ENCODE peak calls at places on chromosomes 3 and 15, in six cellular contexts. P is PC-3; R is small intestine; H is GM23338; F is naive thymus-derived CD4-positive, alpha-beta T cell; U is upper lobe of left lung. D is an unnamed sample.

GRCh38 chr3:52154135-52155094 is at the start of gene POC1A:
- DNase-seq in P (peak), R (peak), H (peak), F (peak), U (peak), D (peak)

GRCh38 chr3:39148116-39149058 is 5.0 kb downstream of the CSRNP1 start:
- DNase-seq in P (no peak), R (no peak), H (no peak), F (peak), U (no peak), D (no peak)

GRCh38 chr15:42136513-42136912 is 19.9 kb downstream of the PLA2G4F start:
- DNase-seq in P (peak), R (no peak), H (no peak), F (no peak), U (no peak), D (no peak)

GRCh38 chr15:74505837-74506514 is 35.0 kb upstream of the ARID3B start:
- DNase-seq in P (peak), R (no peak), H (no peak), F (no peak), U (no peak), D (no peak)

GRCh38 chr3:52777959-52778805 is 783 bp downstream of the ITIH1 start:
- DNase-seq in P (no peak), R (no peak), H (no peak), F (peak), U (no peak), D (no peak)

GRCh38 chr3:123546133-123546755 is 38.6 kb downstream of the HACD2 start:
- DNase-seq in P (peak), R (no peak), H (no peak), F (no peak), U (no peak), D (peak)

GRCh38 chr3:184472723-184473419 is 88.7 kb upstream of the EPHB3 start:
- DNase-seq in P (no peak), R (no peak), H (no peak), F (no peak), U (no peak), D (no peak)

GRCh38 chr15:53665930-53666329 is 93.5 kb downstream of the WDR72 start:
- DNase-seq in P (peak), R (peak), H (no peak), F (no peak), U (no peak), D (no peak)

GRCh38 chr3:188396251-188396650 is 242.3 kb downstream of the LPP start:
- DNase-seq in P (no peak), R (no peak), H (no peak), F (no peak), U (no peak), D (no peak)

GRCh38 chr15:91357527-91357926 is 257.5 kb downstream of the SV2B start:
- DNase-seq in P (no peak), R (no peak), H (no peak), F (no peak), U (no peak), D (no peak)

GRCh38 chr3:31008986-31009385 is 114.5 kb upstream of the GADL1 start:
- DNase-seq in P (peak), R (no peak), H (peak), F (no peak), U (no peak), D (no peak)

GRCh38 chr15:70526221-70526973 is 237.0 kb downstream of the UACA start:
- DNase-seq in P (peak), R (peak), H (no peak), F (no peak), U (no peak), D (peak)

GRCh38 chr3:42984701-42985100 is 5.6 kb downstream of the GASK1A start:
- DNase-seq in P (no peak), R (no peak), H (no peak), F (no peak), U (no peak), D (no peak)

GRCh38 chr15:29920515-29920914 is 98.2 kb upstream of the TJP1 start:
- DNase-seq in P (peak), R (peak), H (peak), F (no peak), U (no peak), D (no peak)

GRCh38 chr3:61669676-61670299 is 108.4 kb downstream of the PTPRG start:
- DNase-seq in P (no peak), R (peak), H (no peak), F (no peak), U (no peak), D (no peak)

GRCh38 chr3:125375950-125376679 is 990 bp upstream of the ZNF148 start:
- DNase-seq in P (peak), R (no peak), H (no peak), F (no peak), U (no peak), D (peak)

GRCh38 chr15:43493687-43494472 is 924 bp upstream of the TP53BP1 start:
- DNase-seq in P (no peak), R (no peak), H (no peak), F (no peak), U (no peak), D (no peak)

GRCh38 chr15:75091814-75092213 is 68.4 kb downstream of the PPCDC start:
- DNase-seq in P (no peak), R (no peak), H (no peak), F (no peak), U (no peak), D (no peak)

GRCh38 chr3:67593761-67594234 is 60.6 kb downstream of the SUCLG2 start:
- DNase-seq in P (peak), R (no peak), H (peak), F (no peak), U (no peak), D (no peak)

GRCh38 chr15:38533926-38534325 is 30.7 kb downstream of the RASGRP1 start:
- DNase-seq in P (no peak), R (no peak), H (no peak), F (no peak), U (no peak), D (no peak)

GRCh38 chr15:62497356-62497755 is 332.3 kb upstream of the C2CD4B start:
- DNase-seq in P (no peak), R (no peak), H (no peak), F (no peak), U (no peak), D (no peak)

GRCh38 chr3:196942226-196942914 is at the start of gene NCBP2:
- DNase-seq in P (peak), R (peak), H (peak), F (peak), U (peak), D (peak)

GRCh38 chr3:153138267-153139210 is 23.5 kb upstream of the RAP2B start:
- DNase-seq in P (peak), R (peak), H (peak), F (peak), U (no peak), D (peak)

GRCh38 chr15:96058103-96058851 is 272.2 kb upstream of the NR2F2 start:
- DNase-seq in P (no peak), R (no peak), H (no peak), F (no peak), U (no peak), D (no peak)

GRCh38 chr3:16174389-16174788 is at the start of gene GALNT15:
- DNase-seq in P (no peak), R (no peak), H (no peak), F (no peak), U (peak), D (no peak)

GRCh38 chr3:69212411-69213160 is 90.2 kb upstream of the LMOD3 start:
- DNase-seq in P (peak), R (peak), H (no peak), F (no peak), U (no peak), D (peak)

GRCh38 chr3:12288466-12289129 is at the start of gene PPARG:
- DNase-seq in P (peak), R (peak), H (peak), F (peak), U (peak), D (no peak)

GRCh38 chr3:53257465-53257864 is 1.6 kb upstream of the TKT start:
- DNase-seq in P (no peak), R (no peak), H (no peak), F (no peak), U (no peak), D (no peak)

GRCh38 chr3:188060436-188060835 is 93.5 kb upstream of the LPP start:
- DNase-seq in P (no peak), R (no peak), H (no peak), F (no peak), U (no peak), D (no peak)

GRCh38 chr15:94984886-94985285 is 753.5 kb downstream of the MCTP2 start:
- DNase-seq in P (no peak), R (no peak), H (no peak), F (no peak), U (no peak), D (no peak)

GRCh38 chr3:63274359-63274758 is 3.7 kb upstream of the SYNPR start:
- DNase-seq in P (no peak), R (no peak), H (no peak), F (no peak), U (no peak), D (no peak)

GRCh38 chr3:161744366-161744765 is 247.8 kb downstream of the OTOL1 start:
- DNase-seq in P (no peak), R (no peak), H (no peak), F (no peak), U (no peak), D (no peak)

GRCh38 chr3:46576386-46576785 is 10.3 kb upstream of the LRRC2 start:
- DNase-seq in P (no peak), R (no peak), H (no peak), F (no peak), U (no peak), D (no peak)

GRCh38 chr3:46576899-46577298 is 10.8 kb upstream of the LRRC2 start:
- DNase-seq in P (no peak), R (peak), H (peak), F (no peak), U (peak), D (no peak)

GRCh38 chr3:46574263-46574662 is 8.2 kb upstream of the LRRC2 start:
- DNase-seq in P (no peak), R (no peak), H (peak), F (no peak), U (no peak), D (no peak)

GRCh38 chr3:46574881-46575576 is 8.9 kb upstream of the LRRC2 start:
- DNase-seq in P (no peak), R (no peak), H (peak), F (no peak), U (no peak), D (no peak)

GRCh38 chr3:46575577-46576222 is 9.6 kb upstream of the LRRC2 start:
- DNase-seq in P (no peak), R (no peak), H (peak), F (no peak), U (no peak), D (no peak)
- H3K4me3 ChIP-seq in P (no peak), R (no peak), H (peak), F (no peak), U (no peak), D (no peak)

GRCh38 chr3:115161866-115162265 is 14.8 kb upstream of the ZBTB20 start:
- DNase-seq in P (no peak), R (no peak), H (no peak), F (no peak), U (no peak), D (no peak)

GRCh38 chr3:115165266-115165665 is 18.2 kb upstream of the ZBTB20 start:
- DNase-seq in P (no peak), R (peak), H (no peak), F (no peak), U (no peak), D (no peak)

GRCh38 chr3:115156255-115156654 is 9.2 kb upstream of the ZBTB20 start:
- DNase-seq in P (peak), R (no peak), H (peak), F (no peak), U (no peak), D (no peak)

GRCh38 chr3:115164374-115165221 is 17.5 kb upstream of the ZBTB20 start:
- DNase-seq in P (no peak), R (peak), H (no peak), F (no peak), U (no peak), D (no peak)

DNA sequence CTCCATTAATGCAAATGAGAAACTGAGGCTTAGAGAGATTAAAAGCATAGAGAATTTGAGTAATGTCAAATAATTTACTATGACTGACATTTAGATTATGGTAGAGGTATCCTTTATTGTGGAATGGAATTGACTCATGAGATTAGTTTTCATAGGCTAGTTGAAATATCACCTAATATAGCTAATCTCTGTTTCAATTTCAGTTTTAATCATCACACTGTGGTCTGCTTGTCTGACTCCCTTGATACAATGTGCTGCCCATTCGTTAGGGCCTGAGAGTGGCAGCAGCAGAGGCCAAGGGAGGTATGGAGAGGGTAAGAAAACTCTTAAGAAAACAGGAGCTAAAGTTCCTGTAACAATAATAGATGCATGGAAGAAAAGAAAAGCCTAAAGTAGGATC is 13.2 kb upstream of the ZBTB20 start:
- DNase-seq in P (no peak), R (no peak), H (no peak), F (no peak), U (no peak), D (no peak)
- H3K27ac ChIP-seq in P (no peak), R (no peak), H (no peak), F (no peak), U (no peak), D (no peak)

GRCh38 chr15:68208136-68208535 is 3.0 kb upstream of the CALML4 start:
- DNase-seq in P (no peak), R (no peak), H (no peak), F (no peak), U (peak), D (no peak)
- H3K4me3 ChIP-seq in P (no peak), R (no peak), H (no peak), F (no peak), U (no peak), D (no peak)

GRCh38 chr3:111301238-111301798 is 229.7 kb downstream of the NECTIN3 start:
- DNase-seq in P (peak), R (no peak), H (no peak), F (no peak), U (no peak), D (no peak)
- H3K27ac ChIP-seq in P (no peak), R (no peak), H (no peak), F (no peak), U (no peak), D (no peak)

GRCh38 chr15:89837134-89837829 is 22.6 kb upstream of the ANPEP start:
- DNase-seq in P (peak), R (no peak), H (no peak), F (no peak), U (no peak), D (no peak)
- H3K4me3 ChIP-seq in P (no peak), R (no peak), H (no peak), F (no peak), U (no peak), D (no peak)

DNA sequence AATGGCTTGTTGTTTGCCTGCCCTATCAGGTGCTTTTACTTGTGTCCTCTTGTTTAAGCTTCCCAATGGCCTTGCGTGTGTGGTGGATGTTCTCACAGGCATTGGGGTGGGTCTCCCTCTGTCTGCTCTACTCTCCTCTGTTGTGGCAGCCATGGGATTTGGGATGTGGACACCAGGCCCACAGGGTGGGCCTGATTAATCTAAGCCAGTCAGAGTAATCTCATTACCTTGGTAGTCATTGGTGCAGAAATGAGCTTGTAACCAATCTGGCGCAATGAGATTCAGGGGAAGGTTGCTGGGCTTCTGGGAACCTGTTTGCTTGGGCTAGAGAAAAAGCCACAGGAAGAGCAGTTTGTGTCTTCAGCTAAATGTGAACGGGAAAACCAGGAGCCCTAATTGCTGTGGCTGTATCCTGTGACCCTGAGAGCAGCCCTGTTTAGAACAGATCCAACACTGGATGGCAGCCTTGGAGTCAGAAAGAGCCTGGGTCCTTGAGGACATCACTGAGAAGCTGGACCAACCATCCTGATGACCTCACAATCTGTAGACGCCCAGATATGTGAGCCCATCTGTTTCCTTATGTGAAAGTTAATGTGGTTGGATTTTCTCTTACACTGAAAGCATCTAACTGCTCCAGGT is 157.3 kb upstream of the UBE2E1 start:
- DNase-seq in P (peak), R (no peak), H (peak), F (no peak), U (no peak), D (no peak)
- H3K27ac ChIP-seq in P (no peak), R (no peak), H (no peak), F (no peak), U (no peak), D (no peak)

GRCh38 chr15:88465633-88466219 is 1.5 kb downstream of the MRPL46 start:
- DNase-seq in P (peak), R (peak), H (no peak), F (no peak), U (no peak), D (no peak)
- H3K4me3 ChIP-seq in P (peak), R (no peak), H (peak), F (no peak), U (no peak), D (no peak)

GRCh38 chr3:134364061-134364935 is 9.9 kb downstream of the AMOTL2 start:
- DNase-seq in P (peak), R (peak), H (peak), F (no peak), U (peak), D (peak)

GRCh38 chr3:134362221-134362620 is 12.0 kb downstream of the AMOTL2 start:
- DNase-seq in P (no peak), R (no peak), H (no peak), F (no peak), U (no peak), D (no peak)

GRCh38 chr3:134363381-134363755 is 10.9 kb downstream of the AMOTL2 start:
- DNase-seq in P (no peak), R (no peak), H (no peak), F (no peak), U (no peak), D (no peak)

GRCh38 chr3:134361162-134361831 is 12.9 kb downstream of the AMOTL2 start:
- DNase-seq in P (no peak), R (no peak), H (no peak), F (no peak), U (peak), D (no peak)

GRCh38 chr3:134362670-134363380 is 11.4 kb downstream of the AMOTL2 start:
- DNase-seq in P (no peak), R (no peak), H (no peak), F (no peak), U (no peak), D (no peak)
- H3K27ac ChIP-seq in P (no peak), R (no peak), H (peak), F (no peak), U (peak), D (peak)

DNA sequence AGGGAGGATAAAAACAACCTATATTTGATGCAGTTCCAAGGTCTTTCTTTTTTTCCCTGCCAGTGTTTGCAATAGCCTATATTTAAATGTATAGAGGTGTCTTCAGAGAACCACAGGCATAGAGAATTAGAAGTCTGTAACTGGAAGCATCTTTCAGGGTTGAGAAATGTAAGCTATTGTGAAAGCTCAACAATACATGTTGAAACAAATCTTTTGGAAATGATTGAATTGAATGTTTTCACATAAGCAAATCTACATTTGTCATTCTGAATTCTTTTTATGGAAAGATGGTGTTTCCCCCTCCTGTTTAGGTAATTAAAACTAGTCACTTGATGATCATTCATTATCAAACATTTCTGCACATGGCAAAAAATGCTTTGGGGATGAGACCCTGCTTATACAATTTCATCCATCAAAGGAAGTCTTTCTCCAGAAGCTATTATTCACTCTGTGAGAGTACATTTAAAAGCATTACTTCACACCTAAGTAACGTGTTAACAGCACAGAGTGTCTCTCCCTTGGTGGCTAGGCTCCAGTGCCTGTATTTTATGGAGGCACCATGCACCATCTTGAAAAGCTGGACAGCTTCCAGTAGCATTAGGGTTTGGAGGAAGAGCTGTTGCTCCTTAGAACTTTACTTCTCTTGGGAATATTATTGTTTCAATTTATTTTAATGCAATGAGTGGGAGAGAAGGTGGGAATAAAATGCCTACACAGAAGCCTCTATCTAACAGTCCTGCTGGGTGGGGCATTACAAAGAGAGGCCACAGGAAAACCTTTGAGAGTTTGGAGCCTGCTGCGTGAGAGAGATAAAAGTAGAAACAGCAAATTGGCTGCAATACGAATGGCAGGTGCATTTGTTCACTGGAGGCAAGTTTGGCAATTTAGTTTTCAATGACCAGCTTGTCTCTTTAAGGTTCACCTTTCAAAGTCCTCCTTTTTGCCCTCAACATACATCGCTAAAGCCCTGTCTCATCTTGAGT is 406.0 kb downstream of the LSAMP start:
- DNase-seq in P (no peak), R (no peak), H (no peak), F (no peak), U (no peak), D (no peak)
- H3K4me3 ChIP-seq in P (no peak), R (no peak), H (no peak), F (no peak), U (no peak), D (no peak)

GRCh38 chr3:58238830-58239229 is 1.2 kb downstream of the ABHD6 start:
- DNase-seq in P (no peak), R (no peak), H (no peak), F (no peak), U (no peak), D (no peak)
- H3K27ac ChIP-seq in P (no peak), R (no peak), H (no peak), F (no peak), U (no peak), D (peak)